ENCODE peak calls at places on chromosomes 13 and 19, in four cellular contexts. M is stomach; E is NCI-H1417; G is stimulated activated CD4-positive, alpha-beta T cell treated with anti-CD3 and anti-CD28 coated beads, Interleukin-15, amount 100 ng/mL, for 24 hours. K is an unnamed sample.

GRCh38 chr19:46955114-46955812 is 64.4 kb upstream of the NPAS1 start:
- DNase-seq in M (no peak), E (no peak), G (peak), K (no peak)

GRCh38 chr19:13987101-13987890 is 18.8 kb downstream of the RFX1 start:
- DNase-seq in M (peak), E (no peak), G (no peak), K (no peak)

GRCh38 chr13:23856008-23856750 is 33.0 kb downstream of the MIPEP start:
- DNase-seq in M (no peak), E (no peak), G (no peak), K (no peak)

GRCh38 chr19:40778865-40779284 is 828 bp downstream of the RAB4B start:
- DNase-seq in M (no peak), E (no peak), G (no peak), K (no peak)

GRCh38 chr13:66895780-66896179 is 334.4 kb downstream of the PCDH9 start:
- DNase-seq in M (no peak), E (no peak), G (no peak), K (no peak)

GRCh38 chr19:5466814-5467291 is 11.6 kb downstream of the ZNRF4 start:
- DNase-seq in M (no peak), E (no peak), G (no peak), K (peak)

GRCh38 chr19:54415208-54415900 is at the start of gene TTYH1:
- DNase-seq in M (no peak), E (no peak), G (peak), K (no peak)

GRCh38 chr13:52849727-52850395 is 1.4 kb upstream of the PCDH8 start:
- DNase-seq in M (no peak), E (peak), G (no peak), K (peak)

GRCh38 chr19:29372461-29372860 is 153.3 kb upstream of the VSTM2B start:
- DNase-seq in M (no peak), E (no peak), G (no peak), K (no peak)

GRCh38 chr19:41810301-41810700 is 13.9 kb downstream of the CEACAM3 start:
- DNase-seq in M (no peak), E (no peak), G (no peak), K (no peak)

GRCh38 chr19:51166846-51167490 is 24.9 kb downstream of the SIGLEC7 start:
- DNase-seq in M (no peak), E (no peak), G (no peak), K (no peak)

GRCh38 chr19:35006342-35006998 is 6.3 kb downstream of the GRAMD1A start:
- DNase-seq in M (peak), E (peak), G (no peak), K (no peak)

GRCh38 chr19:13350761-13351160 is 155.5 kb downstream of the CACNA1A start:
- DNase-seq in M (no peak), E (no peak), G (no peak), K (no peak)

GRCh38 chr13:62119739-62120700 is 704.4 kb upstream of the PCDH20 start:
- DNase-seq in M (no peak), E (peak), G (no peak), K (peak)

GRCh38 chr13:41137241-41137640 is 4.6 kb upstream of the KBTBD6 start:
- DNase-seq in M (no peak), E (peak), G (no peak), K (no peak)

GRCh38 chr19:18789422-18789832 is 1.7 kb downstream of the COMP start:
- DNase-seq in M (no peak), E (no peak), G (no peak), K (no peak)

GRCh38 chr19:47110521-47111080 is 3.0 kb downstream of the ZC3H4 start:
- DNase-seq in M (no peak), E (peak), G (peak), K (no peak)

K was measured in NCI-H1694 treated with DMSO at 0.1 percent for 48 hours.